ENCODE peak calls at places on chromosomes 6 and 20, in eight cellular contexts. One of them, this sample, is unnamed.

GRCh38 chr6:73515204-73516101 is 5.4 kb downstream of the EEF1A1 start:
- DNase-seq in kidney epithelial cell: no peak
- DNase-seq in cardiac muscle cell: peak
- DNase-seq in dorsolateral prefrontal cortex: peak
- DNase-seq in left ventricle myocardium inferior: no peak
- DNase-seq in PC-3: peak
- DNase-seq in coronary artery: no peak
- DNase-seq in right atrium auricular region: no peak
- DNase-seq in this sample: peak

GRCh38 chr6:145758086-145758485 is 22.8 kb upstream of the EPM2A start:
- DNase-seq in PC-3: peak
- DNase-seq in right atrium auricular region: no peak
- DNase-seq in dorsolateral prefrontal cortex: no peak
- DNase-seq in left ventricle myocardium inferior: no peak
- DNase-seq in coronary artery: no peak
- DNase-seq in cardiac muscle cell: no peak
- DNase-seq in kidney epithelial cell: no peak
- DNase-seq in this sample: no peak

GRCh38 chr6:116680880-116681672 is at the start of gene KPNA5:
- DNase-seq in right atrium auricular region: peak
- DNase-seq in PC-3: peak
- DNase-seq in cardiac muscle cell: peak
- DNase-seq in kidney epithelial cell: peak
- DNase-seq in left ventricle myocardium inferior: peak
- DNase-seq in dorsolateral prefrontal cortex: peak
- DNase-seq in coronary artery: peak
- DNase-seq in this sample: peak

GRCh38 chr6:17353440-17354175 is 39.8 kb upstream of the CAP2 start:
- DNase-seq in right atrium auricular region: no peak
- DNase-seq in kidney epithelial cell: no peak
- DNase-seq in dorsolateral prefrontal cortex: no peak
- DNase-seq in coronary artery: no peak
- DNase-seq in left ventricle myocardium inferior: no peak
- DNase-seq in PC-3: no peak
- DNase-seq in cardiac muscle cell: no peak
- DNase-seq in this sample: no peak

GRCh38 chr6:157304840-157305675 is 18.3 kb downstream of the TMEM242 start:
- DNase-seq in PC-3: no peak
- DNase-seq in cardiac muscle cell: no peak
- DNase-seq in coronary artery: no peak
- DNase-seq in kidney epithelial cell: no peak
- DNase-seq in left ventricle myocardium inferior: no peak
- DNase-seq in right atrium auricular region: no peak
- DNase-seq in dorsolateral prefrontal cortex: no peak
- DNase-seq in this sample: no peak

GRCh38 chr6:125826695-125827463 is 36.1 kb downstream of the NCOA7 start:
- DNase-seq in PC-3: no peak
- DNase-seq in cardiac muscle cell: no peak
- DNase-seq in kidney epithelial cell: no peak
- DNase-seq in coronary artery: no peak
- DNase-seq in dorsolateral prefrontal cortex: no peak
- DNase-seq in right atrium auricular region: no peak
- DNase-seq in left ventricle myocardium inferior: no peak
- DNase-seq in this sample: no peak

GRCh38 chr6:1641391-1641790 is 31.7 kb downstream of the FOXC1 start:
- DNase-seq in coronary artery: no peak
- DNase-seq in PC-3: peak
- DNase-seq in right atrium auricular region: no peak
- DNase-seq in kidney epithelial cell: no peak
- DNase-seq in dorsolateral prefrontal cortex: no peak
- DNase-seq in left ventricle myocardium inferior: no peak
- DNase-seq in cardiac muscle cell: no peak
- DNase-seq in this sample: no peak

GRCh38 chr20:47985092-47985850 is 200.0 kb upstream of the SULF2 start:
- DNase-seq in coronary artery: no peak
- DNase-seq in dorsolateral prefrontal cortex: no peak
- DNase-seq in cardiac muscle cell: peak
- DNase-seq in PC-3: peak
- DNase-seq in left ventricle myocardium inferior: no peak
- DNase-seq in kidney epithelial cell: no peak
- DNase-seq in right atrium auricular region: no peak
- DNase-seq in this sample: no peak

GRCh38 chr20:17443326-17443858 is 87.8 kb downstream of the BFSP1 start:
- DNase-seq in cardiac muscle cell: no peak
- DNase-seq in left ventricle myocardium inferior: no peak
- DNase-seq in right atrium auricular region: no peak
- DNase-seq in PC-3: no peak
- DNase-seq in dorsolateral prefrontal cortex: no peak
- DNase-seq in coronary artery: no peak
- DNase-seq in kidney epithelial cell: no peak
- DNase-seq in this sample: no peak

GRCh38 chr6:34231566-34232336 is 4.9 kb upstream of the HMGA1 start:
- DNase-seq in left ventricle myocardium inferior: no peak
- DNase-seq in PC-3: no peak
- DNase-seq in dorsolateral prefrontal cortex: no peak
- DNase-seq in kidney epithelial cell: no peak
- DNase-seq in coronary artery: no peak
- DNase-seq in right atrium auricular region: no peak
- DNase-seq in cardiac muscle cell: no peak
- DNase-seq in this sample: no peak

GRCh38 chr6:111738156-111738555 is 132.5 kb upstream of the TRAF3IP2 start:
- DNase-seq in coronary artery: no peak
- DNase-seq in cardiac muscle cell: no peak
- DNase-seq in dorsolateral prefrontal cortex: no peak
- DNase-seq in kidney epithelial cell: no peak
- DNase-seq in PC-3: no peak
- DNase-seq in left ventricle myocardium inferior: no peak
- DNase-seq in right atrium auricular region: no peak
- DNase-seq in this sample: no peak

GRCh38 chr6:159693894-159694545 is 979 bp upstream of the SOD2 start:
- DNase-seq in dorsolateral prefrontal cortex: no peak
- DNase-seq in left ventricle myocardium inferior: no peak
- DNase-seq in PC-3: peak
- DNase-seq in cardiac muscle cell: peak
- DNase-seq in kidney epithelial cell: no peak
- DNase-seq in coronary artery: no peak
- DNase-seq in right atrium auricular region: no peak
- DNase-seq in this sample: peak

GRCh38 chr20:51313275-51313898 is 229.1 kb downstream of the NFATC2 start:
- DNase-seq in PC-3: peak
- DNase-seq in left ventricle myocardium inferior: no peak
- DNase-seq in right atrium auricular region: no peak
- DNase-seq in dorsolateral prefrontal cortex: no peak
- DNase-seq in cardiac muscle cell: no peak
- DNase-seq in kidney epithelial cell: no peak
- DNase-seq in coronary artery: no peak
- DNase-seq in this sample: peak
- TF ChIP-seq CTCF in PC-3: peak
- TF ChIP-seq CTCF in left ventricle myocardium inferior: no peak
- TF ChIP-seq CTCF in right atrium auricular region: no peak
- TF ChIP-seq CTCF in dorsolateral prefrontal cortex: no peak
- TF ChIP-seq CTCF in cardiac muscle cell: no peak
- TF ChIP-seq CTCF in kidney epithelial cell: no peak
- TF ChIP-seq CTCF in coronary artery: no peak
- TF ChIP-seq CTCF in this sample: no peak

GRCh38 chr20:51767867-51768758 is at the start of gene ATP9A:
- DNase-seq in dorsolateral prefrontal cortex: peak
- DNase-seq in left ventricle myocardium inferior: peak
- DNase-seq in cardiac muscle cell: peak
- DNase-seq in kidney epithelial cell: no peak
- DNase-seq in coronary artery: no peak
- DNase-seq in PC-3: peak
- DNase-seq in right atrium auricular region: no peak
- DNase-seq in this sample: no peak

GRCh38 chr20:51772236-51772635 is 4.0 kb upstream of the ATP9A start:
- DNase-seq in dorsolateral prefrontal cortex: no peak
- DNase-seq in cardiac muscle cell: no peak
- DNase-seq in right atrium auricular region: no peak
- DNase-seq in PC-3: no peak
- DNase-seq in coronary artery: no peak
- DNase-seq in left ventricle myocardium inferior: no peak
- DNase-seq in kidney epithelial cell: no peak
- DNase-seq in this sample: no peak

GRCh38 chr20:51769941-51770615 is 1.9 kb upstream of the ATP9A start:
- DNase-seq in left ventricle myocardium inferior: no peak
- DNase-seq in kidney epithelial cell: no peak
- DNase-seq in cardiac muscle cell: no peak
- DNase-seq in right atrium auricular region: no peak
- DNase-seq in PC-3: no peak
- DNase-seq in coronary artery: no peak
- DNase-seq in dorsolateral prefrontal cortex: no peak
- DNase-seq in this sample: no peak

GRCh38 chr20:51767018-51767866 is 948 bp downstream of the ATP9A start:
- DNase-seq in left ventricle myocardium inferior: peak
- DNase-seq in right atrium auricular region: peak
- DNase-seq in cardiac muscle cell: peak
- DNase-seq in coronary artery: no peak
- DNase-seq in PC-3: peak
- DNase-seq in dorsolateral prefrontal cortex: peak
- DNase-seq in kidney epithelial cell: peak
- DNase-seq in this sample: peak

DNA sequence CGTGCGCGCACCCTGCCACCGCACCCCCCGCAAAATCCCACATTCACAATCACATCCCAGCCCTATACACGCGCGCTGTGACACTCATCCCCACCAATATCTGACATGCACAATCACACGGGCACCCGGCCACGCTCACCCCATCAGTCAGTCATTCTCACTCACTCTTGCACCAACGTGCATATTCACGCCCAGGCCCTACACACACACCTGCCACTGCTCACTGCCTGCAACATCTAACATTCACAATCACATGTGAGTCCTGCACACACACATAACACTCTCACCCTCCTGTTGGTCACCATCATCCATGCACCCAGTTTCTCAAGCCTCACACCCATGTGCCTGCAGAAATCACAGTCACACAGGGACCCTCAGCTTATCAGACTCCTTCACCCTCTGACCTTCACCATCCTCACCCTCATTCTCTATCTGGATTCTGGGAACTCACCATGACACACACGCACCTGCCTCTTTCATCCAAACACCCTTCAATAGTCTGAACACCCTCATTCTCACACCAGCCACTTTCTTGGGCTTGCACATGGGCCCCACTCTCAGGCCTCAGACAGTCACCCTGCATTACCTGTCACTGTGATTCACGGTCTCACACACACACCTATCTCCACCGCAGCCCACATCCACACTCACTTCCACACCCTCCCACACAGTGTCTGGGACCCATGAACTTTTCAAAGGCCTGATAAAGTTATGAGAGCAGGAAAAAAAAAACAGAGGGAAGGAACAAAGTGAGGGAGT is 748 bp upstream of the ATP9A start:
- DNase-seq in cardiac muscle cell: no peak
- DNase-seq in kidney epithelial cell: no peak
- DNase-seq in dorsolateral prefrontal cortex: peak
- DNase-seq in PC-3: no peak
- DNase-seq in left ventricle myocardium inferior: no peak
- DNase-seq in coronary artery: no peak
- DNase-seq in right atrium auricular region: no peak
- DNase-seq in this sample: no peak
- H3K4me3 ChIP-seq in cardiac muscle cell: no peak
- H3K4me3 ChIP-seq in kidney epithelial cell: peak
- H3K4me3 ChIP-seq in dorsolateral prefrontal cortex: peak
- H3K4me3 ChIP-seq in PC-3: no peak
- H3K4me3 ChIP-seq in left ventricle myocardium inferior: peak
- H3K4me3 ChIP-seq in coronary artery: peak
- H3K4me3 ChIP-seq in right atrium auricular region: peak
- H3K4me3 ChIP-seq in this sample: no peak

GRCh38 chr20:11271319-11271718 is 597.5 kb upstream of the JAG1 start:
- DNase-seq in coronary artery: no peak
- DNase-seq in right atrium auricular region: no peak
- DNase-seq in left ventricle myocardium inferior: no peak
- DNase-seq in cardiac muscle cell: peak
- DNase-seq in dorsolateral prefrontal cortex: no peak
- DNase-seq in kidney epithelial cell: no peak
- DNase-seq in PC-3: no peak
- DNase-seq in this sample: no peak

GRCh38 chr20:11267762-11268335 is 594.0 kb upstream of the JAG1 start:
- DNase-seq in dorsolateral prefrontal cortex: no peak
- DNase-seq in right atrium auricular region: no peak
- DNase-seq in coronary artery: no peak
- DNase-seq in PC-3: no peak
- DNase-seq in cardiac muscle cell: no peak
- DNase-seq in left ventricle myocardium inferior: no peak
- DNase-seq in kidney epithelial cell: no peak
- DNase-seq in this sample: no peak

GRCh38 chr20:11266571-11266970 is 592.8 kb upstream of the JAG1 start:
- DNase-seq in left ventricle myocardium inferior: no peak
- DNase-seq in right atrium auricular region: no peak
- DNase-seq in coronary artery: no peak
- DNase-seq in dorsolateral prefrontal cortex: no peak
- DNase-seq in kidney epithelial cell: no peak
- DNase-seq in cardiac muscle cell: no peak
- DNase-seq in PC-3: peak
- DNase-seq in this sample: no peak

GRCh38 chr20:11270566-11270965 is 596.8 kb upstream of the JAG1 start:
- DNase-seq in coronary artery: no peak
- DNase-seq in kidney epithelial cell: no peak
- DNase-seq in dorsolateral prefrontal cortex: no peak
- DNase-seq in cardiac muscle cell: peak
- DNase-seq in PC-3: peak
- DNase-seq in right atrium auricular region: no peak
- DNase-seq in left ventricle myocardium inferior: no peak
- DNase-seq in this sample: no peak

DNA sequence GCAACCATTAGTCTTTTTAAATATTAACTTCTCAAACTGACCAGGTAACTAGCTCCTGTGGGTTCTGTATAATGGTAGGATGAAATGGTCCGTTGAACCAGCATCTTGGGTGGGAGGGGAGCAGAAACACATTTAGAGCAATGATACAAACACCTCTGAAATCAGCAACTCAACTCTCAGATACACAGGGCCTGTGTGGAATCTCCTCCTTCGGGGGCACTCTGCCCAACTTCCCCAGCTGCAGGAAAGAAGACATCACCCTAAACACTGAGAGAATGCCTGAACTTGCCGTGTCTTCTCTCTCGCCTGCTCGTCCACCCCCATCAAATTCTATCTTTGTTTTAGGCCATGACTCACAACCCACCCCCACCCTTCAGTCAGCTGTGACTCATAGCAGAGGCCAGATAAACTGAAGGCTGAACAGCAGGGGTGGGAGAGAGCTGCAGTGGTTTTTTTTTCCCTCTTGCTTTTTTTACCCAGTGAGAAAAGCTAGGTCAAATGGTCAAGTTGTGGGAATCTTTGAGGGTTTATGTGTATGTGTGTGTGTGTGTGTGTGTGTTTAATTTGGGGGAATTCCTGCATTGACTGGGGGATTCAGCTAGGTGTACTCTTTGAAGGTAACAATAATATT is 593.4 kb upstream of the JAG1 start:
- DNase-seq in right atrium auricular region: peak
- DNase-seq in cardiac muscle cell: peak
- DNase-seq in PC-3: peak
- DNase-seq in kidney epithelial cell: peak
- DNase-seq in left ventricle myocardium inferior: peak
- DNase-seq in dorsolateral prefrontal cortex: peak
- DNase-seq in coronary artery: peak
- DNase-seq in this sample: peak
- TF ChIP-seq CTCF in right atrium auricular region: no peak
- TF ChIP-seq CTCF in cardiac muscle cell: peak
- TF ChIP-seq CTCF in PC-3: no peak
- TF ChIP-seq CTCF in kidney epithelial cell: peak
- TF ChIP-seq CTCF in left ventricle myocardium inferior: peak
- TF ChIP-seq CTCF in dorsolateral prefrontal cortex: no peak
- TF ChIP-seq CTCF in coronary artery: no peak
- TF ChIP-seq CTCF in this sample: peak

GRCh38 chr6:22570185-22570551 is 802 bp downstream of the HDGFL1 start:
- DNase-seq in right atrium auricular region: no peak
- DNase-seq in cardiac muscle cell: no peak
- DNase-seq in PC-3: no peak
- DNase-seq in left ventricle myocardium inferior: no peak
- DNase-seq in coronary artery: no peak
- DNase-seq in kidney epithelial cell: no peak
- DNase-seq in dorsolateral prefrontal cortex: no peak
- DNase-seq in this sample: no peak
- H3K4me3 ChIP-seq in right atrium auricular region: no peak
- H3K4me3 ChIP-seq in cardiac muscle cell: no peak
- H3K4me3 ChIP-seq in PC-3: no peak
- H3K4me3 ChIP-seq in left ventricle myocardium inferior: no peak
- H3K4me3 ChIP-seq in coronary artery: no peak
- H3K4me3 ChIP-seq in kidney epithelial cell: no peak
- H3K4me3 ChIP-seq in dorsolateral prefrontal cortex: no peak
- H3K4me3 ChIP-seq in this sample: no peak